ENCODE peak calls at places on chromosomes 4 and X, in four cellular contexts. X, D, H and G are unnamed samples.

GRCh38 chr4:53866055-53866454 is 198.3 kb downstream of the CHIC2 start:
- DNase-seq in X (no peak), D (no peak), H (no peak), G (no peak)

GRCh38 chr4:155433636-155434360 is 57.0 kb upstream of the MAP9 start:
- DNase-seq in X (no peak), D (no peak), H (no peak), G (no peak)

GRCh38 chr4:88283661-88284377 is 542 bp downstream of the PPM1K start:
- DNase-seq in X (peak), D (peak), H (no peak), G (peak)

GRCh38 chr4:170305627-170306026 is 215.9 kb upstream of the AADAT start:
- DNase-seq in X (no peak), D (no peak), H (no peak), G (no peak)

GRCh38 chr4:170089274-170089742 is 448 bp downstream of the AADAT start:
- DNase-seq in X (peak), D (no peak), H (no peak), G (peak)

GRCh38 chr4:17595471-17596005 is 18.5 kb downstream of the LAP3 start:
- DNase-seq in X (no peak), D (no peak), H (peak), G (no peak)

GRCh38 chrX:3362956-3363355 is 16.5 kb upstream of the MXRA5 start:
- DNase-seq in X (no peak), D (no peak), H (no peak), G (no peak)

GRCh38 chr4:38857354-38858096 is 908 bp upstream of the TLR6 start:
- DNase-seq in X (no peak), D (no peak), H (peak), G (peak)

GRCh38 chrX:10859353-10859752 is 239.0 kb upstream of the MID1 start:
- DNase-seq in X (no peak), D (no peak), H (no peak), G (no peak)

GRCh38 chr4:160375746-160376452 is 1273.0 kb downstream of the RAPGEF2 start:
- DNase-seq in X (no peak), D (no peak), H (no peak), G (no peak)

GRCh38 chr4:115763051-115763450 is 649.6 kb upstream of the NDST4 start:
- DNase-seq in X (no peak), D (no peak), H (no peak), G (no peak)

GRCh38 chrX:63349307-63349706 is 1.8 kb downstream of the SPIN4 start:
- DNase-seq in X (no peak), D (peak), H (no peak), G (no peak)

GRCh38 chr4:126890994-126891393 is 741.8 kb upstream of the INTU start:
- DNase-seq in X (no peak), D (no peak), H (no peak), G (no peak)

GRCh38 chrX:45134303-45134702 is 66.4 kb downstream of the DIPK2B start:
- DNase-seq in X (peak), D (no peak), H (no peak), G (no peak)

GRCh38 chr4:99945718-99946345 is 586 bp downstream of the DNAJB14 start:
- DNase-seq in X (peak), D (peak), H (no peak), G (peak)
- TF ChIP-seq POLR2AphosphoS2 in X (no peak), D (no peak), H (no peak), G (no peak)

GRCh38 chrX:96703816-96704215 is 19.2 kb downstream of the DIAPH2 start:
- DNase-seq in X (no peak), D (no peak), H (no peak), G (no peak)

GRCh38 chrX:96703379-96703778 is 18.7 kb downstream of the DIAPH2 start:
- DNase-seq in X (no peak), D (no peak), H (no peak), G (no peak)

GRCh38 chrX:96696462-96696861 is 11.8 kb downstream of the DIAPH2 start:
- DNase-seq in X (no peak), D (no peak), H (no peak), G (no peak)

GRCh38 chrX:96704661-96705060 is 20.0 kb downstream of the DIAPH2 start:
- DNase-seq in X (no peak), D (no peak), H (no peak), G (no peak)

GRCh38 chrX:96700625-96701024 is 16.0 kb downstream of the DIAPH2 start:
- DNase-seq in X (no peak), D (no peak), H (no peak), G (no peak)
- TF ChIP-seq POLR2AphosphoS2 in X (no peak), D (no peak), H (no peak), G (no peak)

GRCh38 chrX:101347859-101348451 is 587 bp downstream of the TIMM8A start:
- DNase-seq in X (peak), D (peak), H (no peak), G (peak)
- TF ChIP-seq POLR2AphosphoS2 in X (no peak), D (no peak), H (no peak), G (no peak)

DNA sequence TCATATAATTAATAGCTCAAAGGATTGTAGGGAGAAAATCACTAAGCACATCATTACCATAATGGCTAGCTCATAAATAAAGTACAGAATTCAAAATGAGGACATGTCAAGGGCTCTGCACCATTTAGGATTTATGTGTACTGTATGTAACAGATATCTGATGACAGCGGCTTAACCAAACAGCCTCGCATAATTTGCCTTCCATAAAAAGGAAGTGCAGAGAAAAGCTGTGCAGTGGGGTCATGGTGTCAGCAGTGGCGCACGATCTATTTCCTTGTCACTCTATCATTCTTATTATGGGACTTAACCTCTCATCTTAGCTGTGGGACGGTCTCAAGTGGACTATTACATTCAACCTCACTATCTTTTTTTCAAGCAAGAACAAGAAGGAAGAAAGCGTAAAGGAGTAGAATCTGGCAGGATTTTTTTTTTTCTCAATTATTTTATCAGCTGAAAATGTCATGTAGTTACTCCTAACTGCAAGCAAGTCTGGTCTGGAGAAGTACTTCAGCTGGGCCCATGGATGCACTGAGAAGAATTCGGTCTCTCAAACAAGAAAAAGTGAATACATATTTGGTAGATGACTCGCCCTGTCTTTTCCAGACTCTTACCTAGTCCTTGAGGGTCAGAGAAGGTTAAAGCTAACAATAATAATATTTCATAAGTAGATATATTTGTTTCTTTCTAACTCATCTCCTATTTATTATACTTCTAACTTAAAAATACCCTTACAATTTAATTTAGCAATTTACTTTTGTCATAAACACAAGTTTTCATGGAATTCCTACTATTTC is 94.6 kb downstream of the COX18 start:
- DNase-seq in X (no peak), D (no peak), H (no peak), G (no peak)
- TF ChIP-seq POLR2AphosphoS2 in X (no peak), D (no peak), H (no peak), G (no peak)